ENCODE peak calls at places on chromosomes 12 and 14, in nine cellular contexts. E is cortex of kidney, F is B cell, G is frontal cortex, P is cardiac fibroblast, Y is omental fat pad, B is HS-5, H is epithelial cell of esophagus, X is chondrocyte. T is an unnamed sample.

GRCh38 chr14:54637829-54638446 is 71.0 kb downstream of the SAMD4A start:
- DNase-seq in E (no peak), F (no peak), G (no peak), P (peak; percentile 81), Y (no peak), B (peak; percentile 91), H (peak; percentile 69), X (no peak), T (no peak)

GRCh38 chr12:54311091-54311490 is 10.3 kb upstream of the NFE2 start:
- DNase-seq in E (no peak), F (no peak), G (no peak), P (no peak), Y (no peak), B (no peak), H (peak; percentile 33), X (no peak), T (no peak)

GRCh38 chr14:39138450-39138849 is 24.3 kb downstream of the GEMIN2 start:
- DNase-seq in E (no peak), F (no peak), G (no peak), P (peak; percentile 18), Y (no peak), B (no peak), H (no peak), X (no peak), T (no peak)

GRCh38 chr14:71358209-71358931 is 451.1 kb downstream of the PCNX1 start:
- DNase-seq in E (no peak), F (no peak), G (no peak), P (peak; percentile 40), Y (no peak), B (no peak), H (no peak), X (no peak), T (peak; percentile 54)

GRCh38 chr12:120324841-120325417 is 2.6 kb downstream of the PLA2G1B start:
- DNase-seq in E (no peak), F (no peak), G (no peak), P (no peak), Y (no peak), B (no peak), H (no peak), X (no peak), T (no peak)

GRCh38 chr14:24271134-24271833 is at the start of gene RABGGTA:
- DNase-seq in E (no peak), F (peak; percentile 98), G (peak; percentile 94), P (peak; percentile 87), Y (no peak), B (peak; percentile 19), H (peak; percentile 94), X (peak; percentile 92), T (peak; percentile 98)

GRCh38 chr12:39103552-39104165 is 198.3 kb upstream of the CPNE8 start:
- DNase-seq in E (no peak), F (peak; percentile 27), G (peak; percentile 23), P (peak; percentile 82), Y (no peak), B (peak; percentile 40), H (peak; percentile 87), X (no peak), T (no peak)

GRCh38 chr12:111427417-111428074 is 21.8 kb downstream of the SH2B3 start:
- DNase-seq in E (no peak), F (no peak), G (no peak), P (no peak), Y (no peak), B (no peak), H (no peak), X (no peak), T (no peak)

GRCh38 chr12:45299132-45299692 is 83.3 kb downstream of the ANO6 start:
- DNase-seq in E (no peak), F (no peak), G (no peak), P (peak; percentile 66), Y (no peak), B (no peak), H (peak; percentile 83), X (no peak), T (no peak)

T was measured in GM06990.